ENCODE peak calls at places on chromosomes 13 and 19, in seven cellular contexts. L, D, O, Y, J, M and Z are unnamed samples. For H3K4me1, the result is how much of the 10 kb centered on the place peaks cover.

GRCh38 chr13:114021464-114022308 is 47.8 kb upstream of the C13orf46 start:
- DNase-seq in L (no peak), D (no peak), O (no peak), Y (no peak), J (no peak), M (no peak), Z (no peak)

GRCh38 chr19:56670961-56671612 is 470 bp downstream of the ZNF835 start:
- DNase-seq in L (no peak), D (no peak), O (no peak), Y (peak), J (no peak), M (no peak), Z (no peak)

GRCh38 chr19:39935262-39935661 is 828 bp upstream of the FCGBP start:
- DNase-seq in L (no peak), D (no peak), O (no peak), Y (no peak), J (no peak), M (no peak), Z (no peak)

GRCh38 chr13:50518131-50518530 is 325.4 kb downstream of the DLEU7 start:
- DNase-seq in L (no peak), D (peak), O (no peak), Y (no peak), J (no peak), M (peak), Z (no peak)

GRCh38 chr13:49554387-49554786 is 31.0 kb downstream of the RCBTB1 start:
- DNase-seq in L (no peak), D (no peak), O (no peak), Y (no peak), J (no peak), M (no peak), Z (no peak)

GRCh38 chr13:60213236-60213746 is 49.6 kb upstream of the DIAPH3 start:
- DNase-seq in L (no peak), D (no peak), O (no peak), Y (no peak), J (no peak), M (no peak), Z (peak)

GRCh38 chr19:2494084-2494446 is 18.1 kb downstream of the GADD45B start:
- DNase-seq in L (no peak), D (peak), O (no peak), Y (no peak), J (peak), M (peak), Z (no peak)

GRCh38 chr13:92044351-92044750 is 645.9 kb downstream of the GPC5 start:
- DNase-seq in L (no peak), D (no peak), O (no peak), Y (no peak), J (no peak), M (no peak), Z (no peak)

GRCh38 chr13:37023871-37024270 is 23.3 kb downstream of the EXOSC8 start:
- DNase-seq in L (no peak), D (peak), O (no peak), Y (no peak), J (no peak), M (no peak), Z (no peak)

GRCh38 chr19:4914736-4915501 is 5.6 kb downstream of the UHRF1 start:
- DNase-seq in L (peak), D (peak), O (no peak), Y (no peak), J (peak), M (peak), Z (peak)

DNA sequence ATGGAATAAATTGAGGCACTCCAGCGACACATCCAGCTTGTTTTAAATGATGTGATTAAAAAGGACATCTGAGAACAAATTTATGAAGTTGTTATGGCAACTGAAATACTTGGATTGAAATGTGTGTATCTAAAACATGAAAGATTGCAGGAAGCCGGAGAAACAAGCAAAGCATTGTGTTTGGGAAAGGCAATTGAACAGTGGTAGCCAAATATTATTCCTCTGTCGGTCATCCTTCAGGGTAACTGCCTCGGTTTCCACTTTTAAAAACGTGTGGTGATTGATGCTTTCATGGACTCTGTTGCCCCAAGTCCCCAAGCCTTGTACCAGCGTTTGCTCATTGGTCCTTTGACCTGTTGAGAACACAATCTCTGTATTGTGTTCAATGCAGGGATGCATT is 158.8 kb downstream of the TM9SF2 start:
- DNase-seq in L (no peak), D (no peak), O (no peak), Y (no peak), J (no peak), M (no peak), Z (no peak)
- H3K4me1 ChIP-seq in L (under half), D (under half), O (under half), Y (under half), J (under half), M (under half), Z (under half)

GRCh38 chr13:35598233-35598632 is 121.7 kb upstream of the MAB21L1 start:
- DNase-seq in L (no peak), D (no peak), O (no peak), Y (no peak), J (no peak), M (no peak), Z (no peak)

GRCh38 chr13:35597451-35597850 is 121.0 kb upstream of the MAB21L1 start:
- DNase-seq in L (no peak), D (no peak), O (no peak), Y (no peak), J (no peak), M (no peak), Z (no peak)

GRCh38 chr13:35598790-35599369 is 122.4 kb upstream of the MAB21L1 start:
- DNase-seq in L (no peak), D (peak), O (no peak), Y (no peak), J (no peak), M (no peak), Z (no peak)

GRCh38 chr13:35600137-35600536 is 123.6 kb upstream of the MAB21L1 start:
- DNase-seq in L (no peak), D (peak), O (no peak), Y (no peak), J (no peak), M (no peak), Z (no peak)

DNA sequence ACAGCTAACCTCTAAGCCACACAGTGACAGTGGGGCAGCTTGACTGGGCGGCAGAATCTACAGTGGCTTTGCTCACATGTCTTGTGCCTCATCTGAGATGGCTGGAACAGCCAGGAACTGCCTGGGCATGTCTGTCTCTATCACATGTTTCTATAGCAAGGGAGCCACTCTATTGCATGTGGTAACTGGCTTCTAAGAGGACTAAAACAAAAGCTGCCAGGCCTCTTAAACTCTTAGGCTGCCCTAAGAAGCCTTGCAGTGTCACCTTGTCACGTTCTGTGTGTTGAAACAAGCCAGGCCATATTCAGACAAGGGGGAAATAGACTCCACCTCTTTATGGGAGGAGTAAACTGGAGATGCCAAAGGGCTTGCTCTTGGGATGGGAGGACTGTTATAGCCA is 122.9 kb upstream of the MAB21L1 start:
- DNase-seq in L (no peak), D (no peak), O (no peak), Y (no peak), J (no peak), M (no peak), Z (no peak)
- H3K27ac ChIP-seq in L (no peak), D (no peak), O (no peak), Y (peak), J (no peak), M (peak), Z (no peak)

GRCh38 chr19:13005253-13005652 is 10.0 kb downstream of the NFIX start:
- DNase-seq in L (no peak), D (no peak), O (no peak), Y (no peak), J (no peak), M (peak), Z (no peak)

GRCh38 chr19:13004273-13004672 is 9.0 kb downstream of the NFIX start:
- DNase-seq in L (no peak), D (no peak), O (no peak), Y (no peak), J (no peak), M (peak), Z (peak)

GRCh38 chr19:13007292-13008045 is 12.2 kb downstream of the NFIX start:
- DNase-seq in L (no peak), D (no peak), O (peak), Y (peak), J (no peak), M (no peak), Z (no peak)

GRCh38 chr19:13005861-13006370 is 10.6 kb downstream of the NFIX start:
- DNase-seq in L (no peak), D (no peak), O (no peak), Y (no peak), J (no peak), M (no peak), Z (no peak)

DNA sequence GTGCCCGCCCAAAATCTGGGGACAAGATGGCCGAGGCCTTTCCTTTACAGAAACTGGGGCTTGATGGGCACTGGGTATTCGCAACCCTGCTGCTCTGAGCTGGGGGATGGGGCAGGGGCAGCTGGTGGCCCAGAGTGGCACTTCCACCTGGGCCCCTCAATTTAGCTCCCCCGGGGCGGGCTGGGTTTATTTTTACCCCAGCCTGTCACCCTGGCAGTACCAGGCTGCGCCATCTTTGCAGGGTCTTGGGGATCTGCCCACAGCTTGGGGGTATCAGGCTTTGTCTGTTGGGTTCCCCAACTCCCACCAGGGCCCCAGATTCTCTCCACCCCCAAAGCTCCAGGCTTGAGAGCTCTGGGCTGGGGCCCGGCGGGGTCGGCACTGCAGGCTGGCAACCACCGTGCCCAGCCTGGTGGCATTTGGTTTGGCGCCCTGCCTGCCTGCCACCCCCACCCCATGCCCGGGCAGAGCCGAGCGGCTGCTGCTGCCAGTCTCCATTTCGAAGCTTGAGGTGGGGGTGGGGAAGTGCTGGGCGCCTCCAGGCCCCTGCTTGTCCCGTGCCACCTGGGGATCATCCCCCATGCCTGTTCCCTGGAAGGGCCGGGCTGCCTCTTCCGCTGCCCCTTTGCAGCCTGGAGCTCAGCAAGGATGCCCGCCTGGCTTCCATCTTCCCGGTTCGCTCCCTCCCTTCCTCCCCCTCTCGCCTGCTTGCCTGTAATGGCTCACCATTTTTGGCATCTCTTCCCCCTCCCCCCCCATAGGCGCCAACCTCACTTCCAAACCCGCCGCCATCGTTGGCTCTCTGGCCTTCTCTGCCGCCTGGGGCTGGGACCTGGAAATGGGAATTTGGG is 11.4 kb downstream of the NFIX start:
- DNase-seq in L (no peak), D (no peak), O (peak), Y (no peak), J (no peak), M (no peak), Z (no peak)
- H3K4me1 ChIP-seq in L (under half), D (under half), O (half or more), Y (half or more), J (under half), M (under half), Z (under half)

GRCh38 chr19:49854861-49855263 is 3.9 kb downstream of the PTOV1 start:
- DNase-seq in L (no peak), D (no peak), O (no peak), Y (no peak), J (no peak), M (no peak), Z (no peak)

GRCh38 chr19:49855676-49856573 is 5.0 kb downstream of the PTOV1 start:
- DNase-seq in L (no peak), D (no peak), O (no peak), Y (no peak), J (no peak), M (no peak), Z (no peak)

GRCh38 chr19:49852631-49853126 is 1.7 kb downstream of the PTOV1 start:
- DNase-seq in L (no peak), D (no peak), O (no peak), Y (no peak), J (no peak), M (no peak), Z (no peak)

GRCh38 chr19:49855277-49855675 is 4.3 kb downstream of the PTOV1 start:
- DNase-seq in L (no peak), D (no peak), O (no peak), Y (no peak), J (no peak), M (no peak), Z (no peak)

DNA sequence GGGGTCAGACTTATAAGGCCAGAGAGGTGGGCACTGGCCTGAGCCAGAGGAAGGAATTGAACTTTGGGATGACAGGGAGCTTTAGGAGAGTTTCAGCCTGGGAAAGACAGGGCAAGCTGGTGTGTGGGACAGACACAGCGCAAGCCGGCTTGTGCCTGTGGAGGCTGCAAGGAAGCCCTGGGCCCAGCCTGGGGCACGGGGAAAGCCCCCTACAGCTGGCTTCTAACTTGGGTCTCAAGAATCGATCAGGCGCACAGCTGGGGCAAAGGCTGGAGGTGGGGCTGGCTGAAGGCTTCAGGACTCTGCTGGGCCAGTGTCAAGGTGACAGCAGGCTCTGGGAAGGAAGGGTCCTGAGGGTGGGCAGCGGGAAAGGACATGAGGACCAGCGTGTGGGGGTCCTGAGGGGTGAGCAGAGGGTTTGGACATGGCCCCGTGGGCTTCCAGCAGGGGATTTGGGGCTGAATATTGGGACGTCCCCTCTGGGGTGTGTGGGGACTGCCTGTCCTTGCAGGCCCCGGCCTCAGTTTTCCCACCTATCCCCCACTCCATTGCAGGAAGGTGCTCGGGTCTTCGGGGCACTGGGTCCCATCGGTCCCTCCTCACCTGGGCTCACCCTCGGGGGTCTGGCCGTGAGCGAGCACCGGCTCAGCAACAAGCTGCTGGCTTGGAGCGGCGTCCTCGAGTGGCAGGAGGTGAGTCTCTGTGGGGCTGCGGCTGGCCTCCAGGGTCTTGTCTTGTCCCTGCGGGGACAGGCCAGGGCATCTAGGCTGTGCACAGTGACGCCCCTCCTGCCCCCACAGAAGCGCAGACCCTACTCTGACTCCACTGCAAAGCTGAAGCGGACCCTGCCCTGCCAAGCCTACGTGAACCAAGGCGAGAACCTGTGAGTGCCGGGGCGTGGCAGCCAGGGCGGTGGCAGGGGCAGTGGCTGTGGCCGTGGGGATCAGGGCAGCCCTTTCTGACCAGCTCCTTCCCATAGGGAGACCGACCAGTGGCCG is 3.2 kb downstream of the PTOV1 start:
- DNase-seq in L (no peak), D (no peak), O (no peak), Y (no peak), J (no peak), M (no peak), Z (no peak)
- H3K27ac ChIP-seq in L (peak), D (no peak), O (peak), Y (no peak), J (no peak), M (no peak), Z (no peak)